ENCODE peak calls at places on chromosomes 6 and 20, in seven cellular contexts. W is suprapubic skin, D is endothelial cell of umbilical vein, U is spleen, L is SK-N-MC, H is prostate gland, K is stomach. Q is an unnamed sample.

GRCh38 chr6:135938588-135939215 is 87.2 kb downstream of the PDE7B start:
- DNase-seq in L (no peak), W (no peak), K (no peak), H (no peak), D (peak), U (no peak), Q (no peak)

GRCh38 chr6:154001494-154002285 is 37.4 kb upstream of the OPRM1 start:
- DNase-seq in D (no peak), W (no peak), L (no peak), U (peak), H (no peak), K (no peak), Q (no peak)

GRCh38 chr6:1395496-1395895 is 6.1 kb downstream of the FOXF2 start:
- DNase-seq in D (no peak), L (no peak), W (peak), U (no peak), H (no peak), K (no peak), Q (no peak)

GRCh38 chr20:19583532-19584175 is 174.4 kb upstream of the RIN2 start:
- DNase-seq in H (peak), W (peak), U (peak), D (peak), L (no peak), K (peak), Q (peak)

GRCh38 chr6:170434114-170434820 is 118.8 kb downstream of the PSMB1 start:
- DNase-seq in L (no peak), D (no peak), W (no peak), K (no peak), H (no peak), U (no peak), Q (no peak)

GRCh38 chr6:126176266-126176665 is 163.6 kb upstream of the CENPW start:
- DNase-seq in L (no peak), H (no peak), K (no peak), U (no peak), D (peak), W (no peak), Q (no peak)

GRCh38 chr6:100472674-100473073 is 8.0 kb upstream of the SIM1 start:
- DNase-seq in U (no peak), D (no peak), W (no peak), H (no peak), L (no peak), K (no peak), Q (no peak)

GRCh38 chr6:135086414-135086764 is 31.8 kb upstream of the HBS1L start:
- DNase-seq in L (no peak), H (no peak), K (no peak), W (no peak), U (no peak), D (no peak), Q (no peak)

GRCh38 chr6:42727627-42728026 is 5.2 kb upstream of the PRPH2 start:
- DNase-seq in D (no peak), K (no peak), U (no peak), H (no peak), L (no peak), W (no peak), Q (no peak)

GRCh38 chr6:170274713-170275560 is 15.9 kb downstream of the DLL1 start:
- DNase-seq in W (no peak), U (peak), K (no peak), D (no peak), L (no peak), H (no peak), Q (no peak)

GRCh38 chr6:89299451-89299850 is 15.6 kb downstream of the GABRR2 start:
- DNase-seq in L (no peak), D (peak), W (no peak), H (no peak), K (no peak), U (no peak), Q (no peak)

GRCh38 chr20:17629678-17630089 is 52.4 kb downstream of the RRBP1 start:
- DNase-seq in K (no peak), H (no peak), D (no peak), L (no peak), W (no peak), U (peak), Q (no peak)

GRCh38 chr6:52647199-52647598 is 23.7 kb upstream of the TMEM14A start:
- DNase-seq in K (no peak), D (no peak), H (no peak), W (no peak), L (no peak), U (no peak), Q (no peak)

GRCh38 chr20:40945754-40946451 is 82.7 kb upstream of the TOP1 start:
- DNase-seq in H (peak), D (peak), L (peak), K (peak), W (no peak), U (peak), Q (peak)

GRCh38 chr6:150410395-150410794 is 41.6 kb downstream of the IYD start:
- DNase-seq in L (no peak), W (no peak), H (no peak), D (no peak), K (no peak), U (no peak), Q (no peak)

GRCh38 chr6:13724174-13724573 is 12.5 kb upstream of the RANBP9 start:
- DNase-seq in U (no peak), K (no peak), D (no peak), W (no peak), L (no peak), H (no peak), Q (peak)

GRCh38 chr20:58889334-58890072 is 37.0 kb downstream of the GNAS start:
- DNase-seq in W (no peak), D (no peak), U (peak), L (no peak), H (no peak), K (no peak), Q (no peak)

GRCh38 chr20:16263582-16263981 is 309.7 kb downstream of the KIF16B start:
- DNase-seq in K (no peak), D (no peak), U (no peak), L (peak), H (no peak), W (no peak), Q (no peak)

GRCh38 chr6:67541591-67541990 is 1093.5 kb upstream of the ADGRB3 start:
- DNase-seq in L (no peak), U (no peak), D (no peak), W (no peak), H (no peak), K (no peak), Q (no peak)

GRCh38 chr6:453152-453551 is 61.6 kb downstream of the IRF4 start:
- DNase-seq in U (peak), L (no peak), D (no peak), W (no peak), K (no peak), H (no peak), Q (no peak)

GRCh38 chr20:63602321-63602720 is 24.6 kb downstream of the GMEB2 start:
- DNase-seq in W (no peak), U (no peak), K (no peak), D (no peak), H (no peak), L (no peak), Q (no peak)

GRCh38 chr6:161374971-161375873 is 101.4 kb upstream of the AGPAT4 start:
- DNase-seq in H (peak), D (peak), K (peak), L (no peak), W (no peak), U (peak), Q (peak)
- H3K4me3 ChIP-seq in H (peak), D (no peak), K (no peak), L (no peak), W (peak), U (no peak), Q (no peak)

GRCh38 chr20:31720486-31721407 is 1.9 kb downstream of the BCL2L1 start:
- DNase-seq in U (no peak), K (peak), W (no peak), D (peak), L (no peak), H (no peak), Q (peak)
- TF ChIP-seq POLR2AphosphoS5 in U (no peak), K (no peak), W (no peak), D (no peak), L (no peak), H (no peak), Q (no peak)

GRCh38 chr20:46399401-46399800 is 7.0 kb downstream of the ELMO2 start:
- DNase-seq in L (no peak), U (no peak), K (no peak), D (no peak), H (peak), W (no peak), Q (no peak)

GRCh38 chr20:46400253-46400652 is 6.2 kb downstream of the ELMO2 start:
- DNase-seq in D (peak), K (no peak), U (no peak), W (no peak), L (no peak), H (no peak), Q (no peak)

GRCh38 chr20:46401478-46401860 is 4.9 kb downstream of the ELMO2 start:
- DNase-seq in U (no peak), H (no peak), L (no peak), K (no peak), D (no peak), W (no peak), Q (no peak)

GRCh38 chr20:46402236-46402886 is 4.1 kb downstream of the ELMO2 start:
- DNase-seq in W (no peak), K (no peak), H (no peak), L (no peak), U (no peak), D (no peak), Q (no peak)

DNA sequence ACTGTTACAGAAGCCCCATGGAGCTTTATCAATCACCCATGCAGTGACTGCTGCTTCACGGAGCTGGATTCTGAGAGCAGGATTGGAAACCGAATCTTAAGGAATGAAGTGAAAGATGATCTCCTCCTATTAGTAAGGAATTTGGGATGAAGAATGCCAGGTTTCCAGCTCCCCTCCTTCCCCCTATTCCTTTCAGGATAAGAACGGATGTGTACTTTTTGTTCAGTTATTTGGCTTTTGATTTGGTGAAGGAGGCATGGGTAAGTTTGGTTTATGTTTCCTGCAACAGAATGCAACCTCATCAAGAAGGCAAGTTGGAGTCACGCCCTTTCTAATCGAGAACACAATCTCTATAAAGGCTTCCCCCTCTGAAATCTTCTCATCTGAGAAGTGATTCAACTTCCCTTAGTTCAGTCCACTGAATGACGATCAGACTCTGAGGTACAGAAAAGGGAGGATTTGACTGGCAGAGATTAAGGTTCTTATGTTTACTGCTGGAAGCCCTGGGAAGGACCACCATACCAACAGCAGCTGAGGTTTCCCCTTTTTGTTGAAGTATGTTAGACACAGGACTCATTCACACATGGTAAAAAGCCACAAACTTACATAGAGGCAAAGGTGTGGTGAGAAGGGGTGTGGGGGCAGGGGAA is 5.5 kb downstream of the ELMO2 start:
- DNase-seq in D (peak), K (no peak), W (no peak), U (no peak), L (no peak), H (no peak), Q (no peak)
- H3K4me3 ChIP-seq in D (no peak), K (peak), W (peak), U (no peak), L (peak), H (no peak), Q (no peak)

GRCh38 chr20:34824026-34824860 is 1.2 kb downstream of the NCOA6 start:
- DNase-seq in D (peak), H (peak), U (peak), L (no peak), W (peak), K (peak), Q (peak)
- TF ChIP-seq POLR2AphosphoS5 in D (no peak), H (peak), U (no peak), L (peak), W (no peak), K (peak), Q (peak)

GRCh38 chr6:4775591-4776492 is at the start of gene CDYL:
- DNase-seq in H (peak), U (peak), L (no peak), D (peak), W (peak), K (peak), Q (peak)

GRCh38 chr6:4780360-4780812 is 4.2 kb downstream of the CDYL start:
- DNase-seq in L (no peak), U (no peak), H (no peak), K (no peak), D (no peak), W (no peak), Q (peak)

GRCh38 chr6:4776967-4777925 is 1.0 kb downstream of the CDYL start:
- DNase-seq in U (no peak), H (peak), W (no peak), D (peak), K (no peak), L (no peak), Q (peak)

GRCh38 chr6:4776493-4776966 is 326 bp downstream of the CDYL start:
- DNase-seq in L (no peak), U (no peak), D (peak), H (no peak), K (no peak), W (no peak), Q (no peak)

GRCh38 chr6:4778086-4778485 is 1.9 kb downstream of the CDYL start:
- DNase-seq in U (no peak), D (no peak), W (no peak), L (no peak), H (no peak), K (no peak), Q (no peak)
- H3K4me3 ChIP-seq in U (no peak), D (no peak), W (peak), L (peak), H (no peak), K (peak), Q (no peak)